ENCODE peak calls at places on chromosomes 4 and X, in six cellular contexts. One of them, this sample, is unnamed. For H3K4me1, the result is how much of the 10 kb centered on the place peaks cover.

GRCh38 chr4:89305028-89305427 is 2.6 kb downstream of the GPRIN3 start:
- DNase-seq in A549: peak
- DNase-seq in K562: no peak
- DNase-seq in psoas muscle: no peak
- DNase-seq in transverse colon: no peak
- DNase-seq in colonic mucosa: peak
- DNase-seq in this sample: no peak

GRCh38 chr4:156615066-156615514 is 356.5 kb downstream of the PDGFC start:
- DNase-seq in A549: no peak
- DNase-seq in K562: no peak
- DNase-seq in psoas muscle: no peak
- DNase-seq in transverse colon: no peak
- DNase-seq in colonic mucosa: no peak
- DNase-seq in this sample: no peak

GRCh38 chrX:133638285-133638684 is 223.0 kb upstream of the GPC4 start:
- DNase-seq in A549: no peak
- DNase-seq in K562: no peak
- DNase-seq in psoas muscle: no peak
- DNase-seq in transverse colon: no peak
- DNase-seq in colonic mucosa: no peak
- DNase-seq in this sample: no peak

GRCh38 chr4:185470503-185471195 is 884 bp downstream of the CCDC110 start:
- DNase-seq in A549: peak
- DNase-seq in K562: peak
- DNase-seq in psoas muscle: peak
- DNase-seq in transverse colon: peak
- DNase-seq in colonic mucosa: peak
- DNase-seq in this sample: peak

GRCh38 chrX:47751670-47752069 is 85.0 kb upstream of the ZNF81 start:
- DNase-seq in A549: peak
- DNase-seq in K562: peak
- DNase-seq in psoas muscle: peak
- DNase-seq in transverse colon: peak
- DNase-seq in colonic mucosa: peak
- DNase-seq in this sample: peak

GRCh38 chr4:14130551-14130950 is 503.0 kb upstream of the BOD1L1 start:
- DNase-seq in A549: no peak
- DNase-seq in K562: no peak
- DNase-seq in psoas muscle: no peak
- DNase-seq in transverse colon: no peak
- DNase-seq in colonic mucosa: no peak
- DNase-seq in this sample: no peak

GRCh38 chrX:103276581-103277002 is at the start of gene TCEAL5:
- DNase-seq in A549: no peak
- DNase-seq in K562: no peak
- DNase-seq in psoas muscle: peak
- DNase-seq in transverse colon: no peak
- DNase-seq in colonic mucosa: no peak
- DNase-seq in this sample: no peak

GRCh38 chr4:61628727-61629126 is 428.6 kb downstream of the ADGRL3 start:
- DNase-seq in A549: no peak
- DNase-seq in K562: no peak
- DNase-seq in psoas muscle: no peak
- DNase-seq in transverse colon: no peak
- DNase-seq in colonic mucosa: no peak
- DNase-seq in this sample: no peak

GRCh38 chrX:68079961-68080360 is 353.3 kb downstream of the OPHN1 start:
- DNase-seq in A549: no peak
- DNase-seq in K562: no peak
- DNase-seq in psoas muscle: no peak
- DNase-seq in transverse colon: no peak
- DNase-seq in colonic mucosa: no peak
- DNase-seq in this sample: no peak

GRCh38 chr4:132593717-132594400 is 555.2 kb upstream of the PCDH10 start:
- DNase-seq in A549: no peak
- DNase-seq in K562: no peak
- DNase-seq in psoas muscle: no peak
- DNase-seq in transverse colon: no peak
- DNase-seq in colonic mucosa: no peak
- DNase-seq in this sample: no peak

GRCh38 chr4:186685744-186686143 is 37.9 kb downstream of the FAT1 start:
- DNase-seq in A549: peak
- DNase-seq in K562: no peak
- DNase-seq in psoas muscle: no peak
- DNase-seq in transverse colon: no peak
- DNase-seq in colonic mucosa: no peak
- DNase-seq in this sample: no peak

GRCh38 chrX:130287071-130287770 is 18.5 kb upstream of the ZNF280C start:
- DNase-seq in A549: no peak
- DNase-seq in K562: no peak
- DNase-seq in psoas muscle: no peak
- DNase-seq in transverse colon: no peak
- DNase-seq in colonic mucosa: no peak
- DNase-seq in this sample: no peak

GRCh38 chr4:128830906-128831525 is 21.5 kb downstream of the JADE1 start:
- DNase-seq in A549: no peak
- DNase-seq in K562: no peak
- DNase-seq in psoas muscle: no peak
- DNase-seq in transverse colon: no peak
- DNase-seq in colonic mucosa: no peak
- DNase-seq in this sample: no peak

GRCh38 chr4:57119054-57119651 is 9.0 kb upstream of the IGFBP7 start:
- DNase-seq in A549: peak
- DNase-seq in K562: no peak
- DNase-seq in psoas muscle: peak
- DNase-seq in transverse colon: peak
- DNase-seq in colonic mucosa: peak
- DNase-seq in this sample: peak

GRCh38 chrX:69066966-69067525 is 98.2 kb downstream of the PJA1 start:
- DNase-seq in A549: no peak
- DNase-seq in K562: no peak
- DNase-seq in psoas muscle: no peak
- DNase-seq in transverse colon: no peak
- DNase-seq in colonic mucosa: no peak
- DNase-seq in this sample: no peak

GRCh38 chr4:73600917-73601316 is 19.3 kb downstream of the RASSF6 start:
- DNase-seq in A549: no peak
- DNase-seq in K562: no peak
- DNase-seq in psoas muscle: no peak
- DNase-seq in transverse colon: no peak
- DNase-seq in colonic mucosa: no peak
- DNase-seq in this sample: no peak

GRCh38 chr4:34676390-34676789 is 1567.9 kb downstream of the ARAP2 start:
- DNase-seq in A549: peak
- DNase-seq in K562: no peak
- DNase-seq in psoas muscle: no peak
- DNase-seq in transverse colon: no peak
- DNase-seq in colonic mucosa: no peak
- DNase-seq in this sample: no peak

GRCh38 chrX:49726966-49727365 is 31.2 kb upstream of the PAGE1 start:
- DNase-seq in A549: no peak
- DNase-seq in K562: no peak
- DNase-seq in psoas muscle: no peak
- DNase-seq in transverse colon: no peak
- DNase-seq in colonic mucosa: no peak
- DNase-seq in this sample: no peak

GRCh38 chr4:111776546-111776945 is 368.7 kb upstream of the FAM241A start:
- DNase-seq in A549: no peak
- DNase-seq in K562: no peak
- DNase-seq in psoas muscle: no peak
- DNase-seq in transverse colon: no peak
- DNase-seq in colonic mucosa: no peak
- DNase-seq in this sample: no peak

GRCh38 chr4:52982246-52982950 is 120.3 kb downstream of the RASL11B start:
- DNase-seq in A549: peak
- DNase-seq in K562: peak
- DNase-seq in psoas muscle: no peak
- DNase-seq in transverse colon: no peak
- DNase-seq in colonic mucosa: no peak
- DNase-seq in this sample: no peak

GRCh38 chrX:136030357-136031225 is 45.4 kb downstream of the SLC9A6 start:
- DNase-seq in A549: no peak
- DNase-seq in K562: no peak
- DNase-seq in psoas muscle: peak
- DNase-seq in transverse colon: peak
- DNase-seq in colonic mucosa: peak
- DNase-seq in this sample: peak

GRCh38 chr4:37999000-37999745 is 39.0 kb downstream of the PTTG2 start:
- DNase-seq in A549: no peak
- DNase-seq in K562: no peak
- DNase-seq in psoas muscle: no peak
- DNase-seq in transverse colon: no peak
- DNase-seq in colonic mucosa: peak
- DNase-seq in this sample: no peak

GRCh38 chr4:110781944-110782343 is 159.1 kb upstream of the PITX2 start:
- DNase-seq in A549: no peak
- DNase-seq in K562: no peak
- DNase-seq in psoas muscle: no peak
- DNase-seq in transverse colon: no peak
- DNase-seq in colonic mucosa: no peak
- DNase-seq in this sample: no peak

GRCh38 chrX:47831788-47832187 is 4.9 kb upstream of the ZNF81 start:
- DNase-seq in A549: peak
- DNase-seq in K562: peak
- DNase-seq in psoas muscle: peak
- DNase-seq in transverse colon: peak
- DNase-seq in colonic mucosa: peak
- DNase-seq in this sample: peak

GRCh38 chrX:80578518-80579105 is 158.4 kb downstream of the TENT5D start:
- DNase-seq in A549: peak
- DNase-seq in K562: peak
- DNase-seq in psoas muscle: no peak
- DNase-seq in transverse colon: no peak
- DNase-seq in colonic mucosa: no peak
- DNase-seq in this sample: no peak

GRCh38 chr4:103075435-103075893 is 1.1 kb downstream of the SLC9B2 start:
- DNase-seq in A549: peak
- DNase-seq in K562: no peak
- DNase-seq in psoas muscle: no peak
- DNase-seq in transverse colon: no peak
- DNase-seq in colonic mucosa: no peak
- DNase-seq in this sample: no peak

GRCh38 chrX:123833387-123833786 is 26.5 kb upstream of the XIAP start:
- DNase-seq in A549: peak
- DNase-seq in K562: peak
- DNase-seq in psoas muscle: no peak
- DNase-seq in transverse colon: peak
- DNase-seq in colonic mucosa: peak
- DNase-seq in this sample: peak

GRCh38 chrX:140389331-140389730 is 115.5 kb downstream of the SOX3 start:
- DNase-seq in A549: no peak
- DNase-seq in K562: no peak
- DNase-seq in psoas muscle: no peak
- DNase-seq in transverse colon: peak
- DNase-seq in colonic mucosa: no peak
- DNase-seq in this sample: no peak

GRCh38 chr4:102779204-102779603 is 18.4 kb upstream of the MANBA start:
- DNase-seq in A549: no peak
- DNase-seq in K562: no peak
- DNase-seq in psoas muscle: no peak
- DNase-seq in transverse colon: no peak
- DNase-seq in colonic mucosa: no peak
- DNase-seq in this sample: no peak

GRCh38 chr4:152901205-152901604 is 34.9 kb upstream of the FHDC1 start:
- DNase-seq in A549: no peak
- DNase-seq in K562: no peak
- DNase-seq in psoas muscle: no peak
- DNase-seq in transverse colon: no peak
- DNase-seq in colonic mucosa: no peak
- DNase-seq in this sample: no peak

GRCh38 chrX:32520789-32521188 is 690.6 kb downstream of the DMD start:
- DNase-seq in A549: no peak
- DNase-seq in K562: no peak
- DNase-seq in psoas muscle: no peak
- DNase-seq in transverse colon: no peak
- DNase-seq in colonic mucosa: no peak
- DNase-seq in this sample: no peak

GRCh38 chr4:140046573-140046972 is 107.4 kb downstream of the MAML3 start:
- DNase-seq in A549: no peak
- DNase-seq in K562: no peak
- DNase-seq in psoas muscle: no peak
- DNase-seq in transverse colon: no peak
- DNase-seq in colonic mucosa: no peak
- DNase-seq in this sample: no peak
- TF ChIP-seq CTCF in A549: no peak
- TF ChIP-seq CTCF in K562: no peak
- TF ChIP-seq CTCF in psoas muscle: no peak
- TF ChIP-seq CTCF in transverse colon: no peak
- TF ChIP-seq CTCF in colonic mucosa: no peak
- TF ChIP-seq CTCF in this sample: no peak

DNA sequence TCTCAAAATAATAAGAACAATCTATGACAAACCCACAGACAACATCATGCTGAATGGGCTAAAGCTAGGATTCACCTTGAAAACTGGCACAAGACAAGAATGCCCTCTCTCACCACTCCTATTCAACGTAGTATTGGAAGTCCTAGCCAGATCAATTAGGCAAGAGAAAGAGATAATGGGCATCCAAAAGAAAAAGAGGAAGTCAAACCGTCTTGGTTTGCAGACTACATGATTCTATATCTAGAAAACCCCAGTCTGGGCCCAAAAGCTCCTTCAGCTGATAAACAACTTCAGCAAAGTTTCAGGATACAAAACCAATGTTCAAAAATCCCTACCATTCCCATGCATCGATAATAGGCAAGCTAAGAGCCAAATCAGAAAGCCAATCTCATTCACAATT is 59.0 kb downstream of the CHM start:
- DNase-seq in A549: no peak
- DNase-seq in K562: no peak
- DNase-seq in psoas muscle: no peak
- DNase-seq in transverse colon: no peak
- DNase-seq in colonic mucosa: no peak
- DNase-seq in this sample: no peak
- H3K4me1 ChIP-seq in A549: under half
- H3K4me1 ChIP-seq in K562: under half
- H3K4me1 ChIP-seq in psoas muscle: under half
- H3K4me1 ChIP-seq in transverse colon: under half
- H3K4me1 ChIP-seq in colonic mucosa: under half
- H3K4me1 ChIP-seq in this sample: under half

DNA sequence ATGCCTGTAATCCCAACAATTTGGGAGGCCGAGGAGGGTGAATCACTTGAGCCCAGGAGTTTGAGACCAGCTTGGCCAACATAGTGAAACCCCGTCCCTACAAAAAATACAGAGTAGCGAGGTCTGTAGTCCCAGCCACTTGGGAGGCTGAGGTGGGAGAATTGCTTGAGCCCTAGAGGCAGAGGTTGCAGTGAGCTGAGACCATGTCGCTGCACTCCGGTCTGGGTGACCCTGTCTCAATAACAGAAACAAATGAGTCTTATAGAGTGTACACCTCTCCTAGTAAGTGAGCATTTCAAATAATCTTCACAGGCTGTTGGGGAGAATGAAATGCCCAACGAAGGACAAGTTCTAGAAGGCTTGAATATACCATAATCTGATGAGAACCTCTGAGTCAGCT is 5.5 kb downstream of the UCHL1 start:
- DNase-seq in A549: no peak
- DNase-seq in K562: no peak
- DNase-seq in psoas muscle: no peak
- DNase-seq in transverse colon: no peak
- DNase-seq in colonic mucosa: no peak
- DNase-seq in this sample: no peak
- TF ChIP-seq CTCF in A549: no peak
- TF ChIP-seq CTCF in K562: no peak
- TF ChIP-seq CTCF in psoas muscle: no peak
- TF ChIP-seq CTCF in transverse colon: no peak
- TF ChIP-seq CTCF in colonic mucosa: no peak
- TF ChIP-seq CTCF in this sample: no peak

GRCh38 chr4:22488136-22488535 is 27.7 kb downstream of the ADGRA3 start:
- DNase-seq in A549: no peak
- DNase-seq in K562: no peak
- DNase-seq in psoas muscle: no peak
- DNase-seq in transverse colon: no peak
- DNase-seq in colonic mucosa: no peak
- DNase-seq in this sample: no peak
- H3K4me1 ChIP-seq in A549: under half
- H3K4me1 ChIP-seq in K562: under half
- H3K4me1 ChIP-seq in psoas muscle: half or more
- H3K4me1 ChIP-seq in transverse colon: half or more
- H3K4me1 ChIP-seq in colonic mucosa: under half
- H3K4me1 ChIP-seq in this sample: half or more